ENCODE peak calls at places on chromosomes 1 and 21, in nine cellular contexts. E is pancreas, T is BJ, D is HFFc6, V is fibroblast of pulmonary artery, B is activated B cell treated with CpG ODN at 0.5 μM for 24 hours, R is IMR-90, L is ascending aorta, Y is body of pancreas. C is an unnamed sample.

GRCh38 chr1:31708324-31708723 is 4.5 kb upstream of the COL16A1 start:
- DNase-seq in V (no peak), Y (no peak), E (no peak), R (peak), D (peak), T (no peak), B (no peak), L (no peak), C (no peak)

GRCh38 chr1:190001187-190001586 is 476.5 kb downstream of the BRINP3 start:
- DNase-seq in Y (no peak), R (peak), E (no peak), V (peak), D (no peak), T (no peak), B (no peak), L (no peak), C (no peak)

GRCh38 chr1:219778110-219778509 is 150.2 kb downstream of the SLC30A10 start:
- DNase-seq in R (no peak), B (no peak), T (no peak), D (no peak), E (no peak), L (no peak), Y (no peak), V (no peak), C (no peak)

GRCh38 chr1:42319128-42319851 is 15.7 kb downstream of the FOXJ3 start:
- DNase-seq in Y (no peak), E (no peak), R (peak), B (no peak), T (no peak), V (peak), L (no peak), D (peak), C (no peak)

GRCh38 chr1:91732991-91733390 is 153.0 kb downstream of the TGFBR3 start:
- DNase-seq in D (no peak), V (no peak), B (no peak), Y (no peak), E (no peak), L (no peak), T (no peak), R (no peak), C (no peak)

GRCh38 chr21:46297311-46298082 is 11.4 kb downstream of the YBEY start:
- DNase-seq in L (no peak), Y (no peak), R (no peak), E (no peak), B (no peak), D (no peak), V (peak), T (no peak), C (no peak)

GRCh38 chr1:117370071-117370470 is 2.8 kb downstream of the MAN1A2 start:
- DNase-seq in V (no peak), L (no peak), T (no peak), Y (no peak), E (no peak), R (peak), B (no peak), D (no peak), C (no peak)

GRCh38 chr1:158005249-158005648 is 11.8 kb downstream of the KIRREL1 start:
- DNase-seq in D (no peak), B (no peak), Y (no peak), R (no peak), L (no peak), T (no peak), E (no peak), V (no peak), C (no peak)

GRCh38 chr1:71490432-71490831 is 409.6 kb upstream of the ZRANB2 start:
- DNase-seq in T (no peak), D (no peak), V (peak), B (no peak), L (no peak), E (no peak), R (peak), Y (no peak), C (no peak)

GRCh38 chr1:65065535-65066378 is 82.2 kb upstream of the AK4 start:
- DNase-seq in E (peak), L (peak), D (no peak), B (no peak), V (no peak), Y (peak), T (no peak), R (no peak), C (peak)

GRCh38 chr1:9438431-9439073 is 100.7 kb upstream of the SLC25A33 start:
- DNase-seq in D (peak), E (peak), B (no peak), T (no peak), Y (peak), L (peak), V (peak), R (peak), C (peak)

GRCh38 chr1:70906790-70907189 is 140.8 kb downstream of the PTGER3 start:
- DNase-seq in Y (no peak), L (no peak), B (no peak), R (no peak), E (no peak), D (no peak), V (no peak), T (no peak), C (no peak)

GRCh38 chr1:102790997-102791396 is 317.3 kb downstream of the COL11A1 start:
- DNase-seq in D (peak), L (no peak), B (no peak), E (no peak), V (peak), Y (no peak), R (no peak), T (no peak), C (no peak)

GRCh38 chr1:43042773-43043470 is 84.3 kb upstream of the SLC2A1 start:
- DNase-seq in T (no peak), L (no peak), B (no peak), R (no peak), V (no peak), E (no peak), Y (no peak), D (no peak), C (no peak)

GRCh38 chr1:234726359-234726836 is 116.4 kb upstream of the IRF2BP2 start:
- DNase-seq in E (no peak), B (no peak), D (no peak), V (no peak), R (peak), Y (no peak), L (no peak), T (no peak), C (no peak)

GRCh38 chr1:155938220-155938627 is 3.2 kb upstream of the RXFP4 start:
- DNase-seq in R (peak), B (no peak), T (no peak), L (peak), Y (no peak), E (no peak), V (peak), D (peak), C (no peak)

GRCh38 chr1:44808938-44809917 is 905 bp downstream of the BTBD19 start:
- DNase-seq in B (peak), V (peak), E (peak), R (peak), T (no peak), D (peak), Y (peak), L (peak), C (peak)

GRCh38 chr1:205590457-205590768 is 41.4 kb downstream of the ELK4 start:
- DNase-seq in B (no peak), D (no peak), T (no peak), R (no peak), L (peak), V (no peak), Y (no peak), E (no peak), C (peak)

GRCh38 chr1:101388904-101389546 is 152.2 kb downstream of the S1PR1 start:
- DNase-seq in E (no peak), Y (no peak), V (peak), B (no peak), T (no peak), L (no peak), R (peak), D (peak), C (no peak)

GRCh38 chr1:12143631-12144155 is 23.1 kb upstream of the TNFRSF1B start:
- DNase-seq in Y (peak), E (peak), L (peak), R (peak), V (peak), D (peak), B (no peak), T (peak), C (peak)

DNA sequence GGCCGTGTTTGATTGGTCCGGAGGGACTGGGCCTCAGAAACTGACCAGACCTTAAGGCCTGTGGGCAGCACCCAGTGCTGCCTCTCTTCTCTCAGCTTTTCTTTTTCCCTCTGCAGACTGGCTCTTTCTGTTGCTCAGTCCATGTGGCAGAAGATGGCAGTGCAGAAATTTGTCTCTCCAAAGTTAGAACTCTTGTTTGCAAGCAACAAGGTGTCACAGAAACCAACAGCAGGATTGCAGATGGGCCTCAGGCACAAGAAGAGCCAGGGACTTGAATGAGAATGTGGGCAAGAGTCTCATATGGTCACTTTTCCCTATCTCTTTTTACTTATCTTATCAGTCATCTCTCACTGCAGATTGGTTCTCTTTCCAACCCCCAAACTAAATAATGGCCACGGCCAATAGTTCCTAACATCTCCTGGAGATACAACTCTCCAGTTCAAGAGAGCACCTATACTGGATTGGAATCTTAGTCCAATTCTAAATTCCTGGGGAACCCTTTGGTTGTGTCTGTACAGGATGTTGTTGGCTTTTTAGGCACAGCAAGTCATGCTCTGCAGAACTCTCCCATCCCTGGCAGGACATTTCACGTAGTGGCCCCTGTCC is 95.4 kb upstream of the RALGPS2 start:
- DNase-seq in Y (no peak), B (no peak), D (no peak), L (no peak), V (no peak), T (no peak), E (no peak), R (no peak), C (no peak)
- TF ChIP-seq CTCF in Y (no peak), B (no peak), D (peak), L (no peak), V (no peak), T (peak), E (no peak), R (peak), C (no peak)

DNA sequence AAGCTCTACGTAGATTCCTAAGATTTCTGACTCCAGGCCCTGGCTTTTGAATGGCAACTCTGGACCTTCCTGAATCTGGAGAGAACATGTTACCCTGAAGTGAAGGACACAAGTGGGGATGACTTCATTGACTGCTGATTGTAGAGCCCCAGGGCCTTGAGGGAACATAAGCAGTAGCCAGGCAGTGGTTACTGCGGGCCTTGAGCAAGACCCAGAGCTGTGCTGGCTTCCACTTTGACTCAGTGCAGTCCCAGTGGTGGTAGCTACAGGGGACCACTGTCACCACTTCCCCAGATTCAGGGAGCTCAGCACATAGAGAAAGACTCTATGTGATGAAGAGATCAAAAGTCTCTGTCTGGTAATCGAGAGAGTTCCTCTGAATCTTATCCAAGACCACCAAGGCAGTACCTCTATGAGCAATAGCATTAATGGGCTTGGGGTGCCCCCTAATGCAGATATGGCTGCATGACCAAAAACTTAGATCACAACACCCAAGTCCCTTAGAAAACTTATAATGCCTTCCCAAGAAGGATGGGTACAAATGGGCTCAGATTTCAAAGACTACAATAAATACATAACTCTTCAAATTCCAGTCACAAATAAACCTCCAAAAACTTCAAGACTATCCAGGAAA is 1278.3 kb downstream of the AMY1C start:
- DNase-seq in L (no peak), Y (no peak), E (no peak), R (no peak), V (no peak), D (no peak), B (no peak), T (no peak), C (no peak)
- TF ChIP-seq CTCF in L (no peak), Y (no peak), E (no peak), R (no peak), V (no peak), D (no peak), B (no peak), T (no peak), C (no peak)

GRCh38 chr1:33010946-33011731 is 25.5 kb downstream of the AK2 start:
- DNase-seq in D (no peak), T (no peak), L (peak), Y (peak), V (peak), R (peak), E (peak), B (no peak), C (no peak)
- TF ChIP-seq CTCF in D (no peak), T (no peak), L (no peak), Y (no peak), V (no peak), R (no peak), E (no peak), B (no peak), C (no peak)

DNA sequence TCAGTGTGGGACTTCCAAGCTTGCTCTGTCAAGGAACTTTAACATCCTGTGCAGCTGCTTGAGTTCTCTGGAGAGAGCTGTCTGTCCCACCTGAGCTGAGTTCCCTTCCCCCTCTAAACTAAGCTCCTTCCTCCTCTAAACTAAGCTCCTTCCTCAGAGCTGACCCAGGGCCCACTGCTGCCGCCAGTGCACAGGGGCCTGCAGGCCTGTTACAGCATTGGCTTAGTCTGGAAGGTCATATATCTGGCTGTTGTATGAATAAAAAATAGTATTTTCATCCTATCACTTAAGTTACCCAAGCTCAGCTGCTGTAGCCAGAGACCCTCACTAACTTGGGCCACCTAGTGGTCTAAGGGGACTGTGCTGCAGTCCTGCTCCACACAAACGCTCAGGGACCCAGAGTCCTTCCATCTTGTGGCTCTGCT is 71.1 kb upstream of the GCLM start:
- DNase-seq in Y (no peak), V (no peak), R (no peak), E (no peak), D (no peak), T (no peak), B (no peak), L (no peak), C (no peak)
- TF ChIP-seq CTCF in Y (peak), V (peak), R (peak), E (peak), D (peak), T (peak), B (no peak), L (no peak), C (no peak)

GRCh38 chr1:21198929-21199328 is 22.2 kb upstream of the EIF4G3 start:
- DNase-seq in Y (no peak), R (no peak), L (no peak), V (no peak), T (no peak), B (no peak), E (no peak), D (no peak), C (no peak)
- TF ChIP-seq CTCF in Y (no peak), R (no peak), L (no peak), V (no peak), T (no peak), B (no peak), E (no peak), D (no peak), C (no peak)

GRCh38 chr1:67966001-67966665 is 84.3 kb downstream of the DIRAS3 start:
- DNase-seq in B (no peak), V (no peak), T (no peak), R (no peak), L (no peak), D (no peak), Y (no peak), E (no peak), C (no peak)
- TF ChIP-seq CTCF in B (no peak), V (no peak), T (no peak), R (no peak), L (no peak), D (no peak), Y (no peak), E (no peak), C (no peak)

GRCh38 chr1:62536865-62537264 is 60.5 kb upstream of the ANGPTL3 start:
- DNase-seq in D (no peak), V (no peak), B (no peak), R (no peak), E (no peak), L (no peak), Y (no peak), T (no peak), C (no peak)

GRCh38 chr1:62539028-62539447 is 58.3 kb upstream of the ANGPTL3 start:
- DNase-seq in L (no peak), R (peak), Y (no peak), B (no peak), E (no peak), V (no peak), T (no peak), D (no peak), C (no peak)

GRCh38 chr1:62544570-62544969 is 52.8 kb upstream of the ANGPTL3 start:
- DNase-seq in R (no peak), D (no peak), B (no peak), V (no peak), L (no peak), T (no peak), Y (no peak), E (no peak), C (no peak)

DNA sequence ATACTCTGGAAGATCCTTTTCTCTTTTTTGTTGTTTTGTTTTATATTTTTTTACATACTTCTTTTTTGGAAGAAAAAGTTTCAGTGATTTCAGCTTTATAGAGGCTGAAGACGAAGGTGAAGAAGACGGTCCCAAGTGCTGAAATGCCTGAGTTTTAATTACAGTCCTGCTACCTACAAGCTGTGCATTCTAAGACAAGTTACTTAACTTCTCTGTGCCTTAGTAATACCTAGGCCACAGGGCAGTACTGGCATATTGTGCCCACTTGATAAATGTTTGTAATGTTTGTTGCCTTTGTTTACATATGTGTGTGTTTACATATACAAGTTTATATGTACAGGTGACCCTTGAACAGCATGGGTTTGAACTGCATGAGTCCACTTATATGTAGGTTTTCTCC is 56.3 kb upstream of the ANGPTL3 start:
- DNase-seq in L (no peak), T (no peak), E (no peak), B (no peak), D (no peak), V (no peak), R (no peak), Y (no peak), C (no peak)
- TF ChIP-seq CTCF in L (no peak), T (no peak), E (no peak), B (no peak), D (no peak), V (no peak), R (no peak), Y (no peak), C (no peak)

DNA sequence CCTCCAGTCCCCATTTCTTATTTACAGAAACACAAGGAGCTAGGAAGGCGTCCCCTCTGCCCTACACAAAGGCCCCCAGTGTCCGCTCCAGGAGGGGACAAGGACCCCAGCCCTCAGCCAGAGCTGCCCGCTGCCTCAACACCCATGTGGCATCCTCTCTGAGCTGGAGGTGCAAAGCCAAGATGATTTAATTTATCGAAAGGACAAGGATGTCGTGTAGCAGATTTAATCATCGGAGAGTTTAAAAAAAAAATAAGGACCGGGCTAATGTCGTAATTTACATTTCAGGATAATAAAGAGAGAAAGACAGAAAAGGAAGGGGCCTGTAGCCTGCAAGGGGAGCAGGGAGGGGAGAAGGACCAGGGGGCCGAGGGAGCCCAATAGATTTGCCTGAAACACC is 68.3 kb upstream of the CASZ1 start:
- DNase-seq in D (no peak), L (no peak), R (no peak), E (no peak), Y (no peak), B (no peak), V (no peak), T (no peak), C (no peak)
- TF ChIP-seq CTCF in D (no peak), L (no peak), R (no peak), E (no peak), Y (no peak), B (no peak), V (no peak), T (no peak), C (no peak)

GRCh38 chr1:154661110-154661509 is 53.1 kb upstream of the ADAR start:
- DNase-seq in E (no peak), L (no peak), B (no peak), Y (no peak), T (no peak), D (no peak), R (no peak), V (no peak), C (no peak)
- TF ChIP-seq CTCF in E (no peak), L (no peak), B (no peak), Y (no peak), T (no peak), D (no peak), R (no peak), V (no peak), C (no peak)